ENCODE peak calls at places on chromosomes 12 and 14, in five cellular contexts. One of them, this sample, is unnamed.

GRCh38 chr14:52694761-52695480 is 437 bp downstream of the ERO1A start:
- DNase-seq in heart left ventricle: no peak
- DNase-seq in right lobe of liver: peak
- DNase-seq in AG10803: peak
- DNase-seq in B cell: peak
- DNase-seq in this sample: peak

GRCh38 chr12:59972941-59973340 is 377.1 kb downstream of the SLC16A7 start:
- DNase-seq in heart left ventricle: no peak
- DNase-seq in right lobe of liver: no peak
- DNase-seq in AG10803: peak
- DNase-seq in B cell: no peak
- DNase-seq in this sample: no peak

GRCh38 chr14:54172562-54172961 is 215.9 kb upstream of the BMP4 start:
- DNase-seq in heart left ventricle: no peak
- DNase-seq in right lobe of liver: peak
- DNase-seq in AG10803: no peak
- DNase-seq in B cell: no peak
- DNase-seq in this sample: no peak

GRCh38 chr14:60775296-60775695 is 40.7 kb downstream of the MNAT1 start:
- DNase-seq in heart left ventricle: no peak
- DNase-seq in right lobe of liver: no peak
- DNase-seq in AG10803: peak
- DNase-seq in B cell: no peak
- DNase-seq in this sample: no peak

GRCh38 chr14:35858521-35859209 is 32.5 kb downstream of the BRMS1L start:
- DNase-seq in heart left ventricle: no peak
- DNase-seq in right lobe of liver: no peak
- DNase-seq in AG10803: peak
- DNase-seq in B cell: no peak
- DNase-seq in this sample: no peak

GRCh38 chr14:23926543-23926942 is 27.0 kb upstream of the DHRS4 start:
- DNase-seq in heart left ventricle: no peak
- DNase-seq in right lobe of liver: no peak
- DNase-seq in AG10803: no peak
- DNase-seq in B cell: no peak
- DNase-seq in this sample: no peak

GRCh38 chr14:50336428-50336827 is 24.3 kb downstream of the DMAC2L start:
- DNase-seq in heart left ventricle: no peak
- DNase-seq in right lobe of liver: no peak
- DNase-seq in AG10803: no peak
- DNase-seq in B cell: no peak
- DNase-seq in this sample: peak

GRCh38 chr12:69660164-69660863 is 38.8 kb downstream of the BEST3 start:
- DNase-seq in heart left ventricle: no peak
- DNase-seq in right lobe of liver: no peak
- DNase-seq in AG10803: no peak
- DNase-seq in B cell: no peak
- DNase-seq in this sample: no peak

GRCh38 chr12:67222302-67222701 is 46.9 kb upstream of the CAND1 start:
- DNase-seq in heart left ventricle: no peak
- DNase-seq in right lobe of liver: no peak
- DNase-seq in AG10803: peak
- DNase-seq in B cell: no peak
- DNase-seq in this sample: no peak

GRCh38 chr12:72264548-72265175 is 7.5 kb upstream of the TRHDE start:
- DNase-seq in heart left ventricle: no peak
- DNase-seq in right lobe of liver: no peak
- DNase-seq in AG10803: no peak
- DNase-seq in B cell: no peak
- DNase-seq in this sample: no peak

GRCh38 chr12:24066865-24067264 is 117.4 kb upstream of the SOX5 start:
- DNase-seq in heart left ventricle: no peak
- DNase-seq in right lobe of liver: no peak
- DNase-seq in AG10803: peak
- DNase-seq in B cell: no peak
- DNase-seq in this sample: no peak

GRCh38 chr14:85531594-85532391 is 1.8 kb downstream of the FLRT2 start:
- DNase-seq in heart left ventricle: peak
- DNase-seq in right lobe of liver: peak
- DNase-seq in AG10803: peak
- DNase-seq in B cell: no peak
- DNase-seq in this sample: no peak

GRCh38 chr14:103545219-103545914 is 16.4 kb downstream of the TRMT61A start:
- DNase-seq in heart left ventricle: peak
- DNase-seq in right lobe of liver: no peak
- DNase-seq in AG10803: no peak
- DNase-seq in B cell: no peak
- DNase-seq in this sample: no peak

GRCh38 chr14:77985235-77985634 is 184.9 kb upstream of the NRXN3 start:
- DNase-seq in heart left ventricle: peak
- DNase-seq in right lobe of liver: no peak
- DNase-seq in AG10803: no peak
- DNase-seq in B cell: no peak
- DNase-seq in this sample: no peak

GRCh38 chr12:122067966-122068365 is 10.6 kb upstream of the MLXIP start:
- DNase-seq in heart left ventricle: no peak
- DNase-seq in right lobe of liver: no peak
- DNase-seq in AG10803: no peak
- DNase-seq in B cell: peak
- DNase-seq in this sample: peak

GRCh38 chr12:46549527-46550265 is 177.1 kb upstream of the SLC38A2 start:
- DNase-seq in heart left ventricle: no peak
- DNase-seq in right lobe of liver: no peak
- DNase-seq in AG10803: peak
- DNase-seq in B cell: no peak
- DNase-seq in this sample: no peak

GRCh38 chr12:132773077-132774020 is 11.7 kb upstream of the ANKLE2 start:
- DNase-seq in heart left ventricle: no peak
- DNase-seq in right lobe of liver: no peak
- DNase-seq in AG10803: no peak
- DNase-seq in B cell: no peak
- DNase-seq in this sample: no peak

GRCh38 chr12:47768323-47768811 is 4.7 kb upstream of the SLC48A1 start:
- DNase-seq in heart left ventricle: no peak
- DNase-seq in right lobe of liver: no peak
- DNase-seq in AG10803: peak
- DNase-seq in B cell: no peak
- DNase-seq in this sample: no peak

GRCh38 chr14:85534435-85534834 is 4.5 kb downstream of the FLRT2 start:
- DNase-seq in heart left ventricle: no peak
- DNase-seq in right lobe of liver: no peak
- DNase-seq in AG10803: no peak
- DNase-seq in B cell: no peak
- DNase-seq in this sample: no peak

GRCh38 chr14:92680781-92681650 is 67.4 kb downstream of the LGMN start:
- DNase-seq in heart left ventricle: peak
- DNase-seq in right lobe of liver: peak
- DNase-seq in AG10803: peak
- DNase-seq in B cell: peak
- DNase-seq in this sample: peak
- TF ChIP-seq CTCF in heart left ventricle: peak
- TF ChIP-seq CTCF in right lobe of liver: peak
- TF ChIP-seq CTCF in AG10803: peak
- TF ChIP-seq CTCF in B cell: peak
- TF ChIP-seq CTCF in this sample: peak

DNA sequence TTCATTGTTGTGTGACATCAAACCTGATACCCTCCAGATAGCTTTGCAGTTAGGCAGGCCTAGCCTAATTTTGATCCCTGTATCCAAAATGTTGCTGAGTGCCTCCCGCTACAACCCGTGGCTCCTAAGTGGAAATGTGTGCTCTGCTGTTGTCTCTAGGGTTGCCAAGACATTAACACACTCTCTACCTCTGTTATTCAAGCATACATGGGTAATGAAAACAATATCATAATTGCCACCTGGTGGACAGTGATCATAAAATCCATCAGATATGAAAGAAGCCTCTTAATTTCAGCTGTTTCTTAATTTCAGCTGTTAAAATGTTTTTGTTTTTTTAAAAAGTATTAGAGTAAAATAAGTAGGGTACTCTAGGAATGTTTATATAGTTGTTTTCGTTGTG is 93.5 kb downstream of the PLEKHA5 start:
- DNase-seq in heart left ventricle: no peak
- DNase-seq in right lobe of liver: no peak
- DNase-seq in AG10803: no peak
- DNase-seq in B cell: no peak
- DNase-seq in this sample: no peak
- TF ChIP-seq CTCF in heart left ventricle: no peak
- TF ChIP-seq CTCF in right lobe of liver: no peak
- TF ChIP-seq CTCF in AG10803: peak
- TF ChIP-seq CTCF in B cell: no peak
- TF ChIP-seq CTCF in this sample: no peak

GRCh38 chr14:89836830-89837469 is 117.6 kb downstream of the EFCAB11 start:
- DNase-seq in heart left ventricle: no peak
- DNase-seq in right lobe of liver: peak
- DNase-seq in AG10803: no peak
- DNase-seq in B cell: no peak
- DNase-seq in this sample: no peak

GRCh38 chr14:89842852-89843251 is 111.7 kb downstream of the EFCAB11 start:
- DNase-seq in heart left ventricle: no peak
- DNase-seq in right lobe of liver: no peak
- DNase-seq in AG10803: no peak
- DNase-seq in B cell: no peak
- DNase-seq in this sample: no peak

GRCh38 chr14:89844508-89844907 is 110.0 kb downstream of the EFCAB11 start:
- DNase-seq in heart left ventricle: no peak
- DNase-seq in right lobe of liver: no peak
- DNase-seq in AG10803: no peak
- DNase-seq in B cell: no peak
- DNase-seq in this sample: no peak

GRCh38 chr14:89845346-89845745 is 109.2 kb downstream of the EFCAB11 start:
- DNase-seq in heart left ventricle: no peak
- DNase-seq in right lobe of liver: no peak
- DNase-seq in AG10803: peak
- DNase-seq in B cell: no peak
- DNase-seq in this sample: no peak

GRCh38 chr14:89841855-89842254 is 112.7 kb downstream of the EFCAB11 start:
- DNase-seq in heart left ventricle: no peak
- DNase-seq in right lobe of liver: no peak
- DNase-seq in AG10803: no peak
- DNase-seq in B cell: no peak
- DNase-seq in this sample: no peak
- TF ChIP-seq CTCF in heart left ventricle: no peak
- TF ChIP-seq CTCF in right lobe of liver: no peak
- TF ChIP-seq CTCF in AG10803: no peak
- TF ChIP-seq CTCF in B cell: no peak
- TF ChIP-seq CTCF in this sample: no peak

GRCh38 chr12:127360580-127360979 is 906.4 kb upstream of the TMEM132C start:
- DNase-seq in heart left ventricle: no peak
- DNase-seq in right lobe of liver: no peak
- DNase-seq in AG10803: no peak
- DNase-seq in B cell: no peak
- DNase-seq in this sample: no peak

GRCh38 chr12:127351481-127352010 is 915.4 kb upstream of the TMEM132C start:
- DNase-seq in heart left ventricle: no peak
- DNase-seq in right lobe of liver: no peak
- DNase-seq in AG10803: no peak
- DNase-seq in B cell: no peak
- DNase-seq in this sample: no peak

DNA sequence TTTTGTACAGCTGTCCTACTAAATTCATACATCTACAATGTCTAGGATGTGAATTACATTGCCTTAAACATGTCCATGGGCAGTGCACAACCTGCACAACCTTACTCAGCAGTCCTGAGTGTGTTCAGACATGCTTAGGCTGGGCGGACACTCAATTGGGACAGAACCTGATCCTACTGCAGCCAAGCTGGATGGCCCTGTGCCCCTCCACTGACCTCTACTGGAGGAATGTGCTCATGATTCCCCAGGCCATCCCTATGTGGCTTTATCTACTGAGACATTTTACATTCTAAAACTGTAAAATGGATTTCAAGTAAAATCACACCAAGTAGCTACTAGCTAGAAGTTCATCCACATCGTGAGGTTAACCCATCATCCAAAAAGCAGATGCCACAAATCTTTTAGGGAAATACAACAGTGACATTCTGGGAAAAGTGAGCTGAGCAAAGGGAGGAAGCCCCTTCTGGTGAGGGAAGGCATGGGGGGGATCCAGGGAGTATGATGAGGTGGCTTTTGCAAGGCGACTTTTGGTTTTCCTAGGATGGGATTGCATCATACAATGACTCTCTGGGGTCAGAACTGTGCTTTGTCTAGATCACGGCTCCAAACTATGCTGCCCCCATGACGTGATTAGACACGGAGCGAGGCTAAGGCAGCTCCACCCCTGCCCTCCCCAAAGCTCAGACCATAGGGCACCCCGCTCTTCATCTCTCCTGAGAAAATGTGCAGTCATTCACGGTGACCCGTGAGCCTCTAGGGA is 911.7 kb upstream of the TMEM132C start:
- DNase-seq in heart left ventricle: no peak
- DNase-seq in right lobe of liver: no peak
- DNase-seq in AG10803: peak
- DNase-seq in B cell: no peak
- DNase-seq in this sample: no peak
- TF ChIP-seq CTCF in heart left ventricle: no peak
- TF ChIP-seq CTCF in right lobe of liver: peak
- TF ChIP-seq CTCF in AG10803: peak
- TF ChIP-seq CTCF in B cell: no peak
- TF ChIP-seq CTCF in this sample: no peak

GRCh38 chr12:117590999-117591398 is 229.6 kb upstream of the NOS1 start:
- DNase-seq in heart left ventricle: no peak
- DNase-seq in right lobe of liver: no peak
- DNase-seq in AG10803: no peak
- DNase-seq in B cell: no peak
- DNase-seq in this sample: no peak
- TF ChIP-seq CTCF in heart left ventricle: no peak
- TF ChIP-seq CTCF in right lobe of liver: no peak
- TF ChIP-seq CTCF in AG10803: no peak
- TF ChIP-seq CTCF in B cell: no peak
- TF ChIP-seq CTCF in this sample: no peak